ENCODE peak calls at places on chromosomes 3 and 15, in four cellular contexts. O is AG04450, N is T1000, Y is NCI-H1105. G is an unnamed sample.

GRCh38 chr3:11379238-11379823 is 107.1 kb downstream of the ATG7 start:
- DNase-seq in O (no peak), Y (no peak), N (no peak), G (peak)

GRCh38 chr3:107987036-107987557 is 103.7 kb downstream of the CD47 start:
- DNase-seq in N (peak), Y (no peak), O (peak), G (peak)

GRCh38 chr3:184368116-184368803 is 6.8 kb downstream of the POLR2H start:
- DNase-seq in Y (no peak), O (no peak), N (no peak), G (no peak)

GRCh38 chr15:90680371-90680935 is 36.7 kb upstream of the BLM start:
- DNase-seq in Y (no peak), N (peak), O (peak), G (peak)

GRCh38 chr3:101849714-101850326 is 506 bp downstream of the NFKBIZ start:
- DNase-seq in O (no peak), N (no peak), Y (no peak), G (peak)

GRCh38 chr3:39107056-39107873 is at the start of the genes GORASP1 and TTC21A:
- DNase-seq in O (peak), N (peak), Y (peak), G (peak)

GRCh38 chr3:177481329-177481728 is 284.0 kb upstream of the TBL1XR1 start:
- DNase-seq in N (no peak), Y (no peak), O (no peak), G (no peak)

GRCh38 chr3:146100825-146101444 is 60.0 kb downstream of the PLOD2 start:
- DNase-seq in N (no peak), O (no peak), Y (no peak), G (no peak)

GRCh38 chr3:1752205-1752604 is 346.5 kb upstream of the CNTN4 start:
- DNase-seq in O (no peak), N (peak), Y (no peak), G (no peak)

GRCh38 chr15:92907880-92908279 is 7.8 kb downstream of the CHD2 start:
- DNase-seq in Y (no peak), N (peak), O (peak), G (no peak)

GRCh38 chr3:50272911-50273688 is 4.2 kb downstream of the SEMA3B start:
- DNase-seq in Y (peak), O (no peak), N (peak), G (peak)

GRCh38 chr15:69666921-69667811 is 214.5 kb downstream of the RPLP1 start:
- DNase-seq in O (no peak), N (no peak), Y (no peak), G (no peak)

GRCh38 chr3:38608086-38608775 is 41.3 kb downstream of the SCN5A start:
- DNase-seq in O (no peak), N (no peak), Y (no peak), G (no peak)

GRCh38 chr3:137792633-137793271 is 28.6 kb downstream of the SOX14 start:
- DNase-seq in O (no peak), N (no peak), Y (peak), G (no peak)

GRCh38 chr15:44836094-44836493 is 99.8 kb downstream of the TRIM69 start:
- DNase-seq in N (no peak), Y (no peak), O (no peak), G (peak)

GRCh38 chr3:139948898-139949297 is 13.9 kb downstream of the CLSTN2 start:
- DNase-seq in N (no peak), Y (no peak), O (no peak), G (no peak)

GRCh38 chr3:191352014-191352413 is 21.7 kb upstream of the UTS2B start:
- DNase-seq in N (no peak), Y (no peak), O (no peak), G (no peak)

GRCh38 chr3:27596920-27597319 is 112.7 kb upstream of the SLC4A7 start:
- DNase-seq in O (no peak), Y (no peak), N (no peak), G (no peak)

GRCh38 chr3:52777959-52778805 is 783 bp downstream of the ITIH1 start:
- DNase-seq in Y (no peak), N (no peak), O (no peak), G (no peak)

GRCh38 chr15:42448281-42448680 is 42.7 kb downstream of the ZNF106 start:
- DNase-seq in N (no peak), Y (no peak), O (no peak), G (no peak)

GRCh38 chr15:70248116-70249025 is 150.7 kb upstream of the TLE3 start:
- DNase-seq in N (no peak), O (no peak), Y (no peak), G (no peak)

GRCh38 chr3:38640661-38641441 is 8.6 kb downstream of the SCN5A start:
- DNase-seq in O (no peak), N (no peak), Y (no peak), G (no peak)

GRCh38 chr3:121834079-121834730 is 655 bp downstream of the IQCB1 start:
- DNase-seq in N (no peak), O (no peak), Y (no peak), G (no peak)

GRCh38 chr3:72171946-72172345 is 387.0 kb upstream of the PROK2 start:
- DNase-seq in N (no peak), Y (no peak), O (no peak), G (no peak)

GRCh38 chr15:67089218-67090193 is 24.1 kb downstream of the SMAD3 start:
- DNase-seq in N (no peak), Y (no peak), O (no peak), G (no peak)

GRCh38 chr15:78691167-78691872 is 50.3 kb upstream of the CHRNB4 start:
- DNase-seq in O (no peak), N (no peak), Y (no peak), G (no peak)

GRCh38 chr3:160005004-160005403 is 16.4 kb downstream of the IL12A start:
- DNase-seq in O (no peak), Y (no peak), N (no peak), G (no peak)

GRCh38 chr3:126522363-126522788 is 1.6 kb upstream of the CHST13 start:
- DNase-seq in N (peak), Y (peak), O (no peak), G (no peak)

GRCh38 chr3:191624299-191624698 is 163.3 kb downstream of the PYDC2 start:
- DNase-seq in Y (no peak), O (no peak), N (no peak), G (no peak)

GRCh38 chr15:65818927-65819562 is 27.0 kb upstream of the DENND4A start:
- DNase-seq in N (no peak), O (no peak), Y (no peak), G (no peak)

G was measured in PC-9.